ENCODE peak calls at places on chromosomes 16 and 17, in six cellular contexts. One of them, this sample, is unnamed.

GRCh38 chr17:29572691-29573557 is 4.4 kb downstream of the TP53I13 start:
- DNase-seq in lung: no peak
- DNase-seq in A549: no peak
- DNase-seq in mucosa of descending colon: no peak
- DNase-seq in sigmoid colon: peak
- DNase-seq in LNCaP clone FGC: no peak
- DNase-seq in this sample: no peak

GRCh38 chr17:67950945-67951344 is 45.3 kb downstream of the C17orf58 start:
- DNase-seq in lung: no peak
- DNase-seq in A549: no peak
- DNase-seq in mucosa of descending colon: no peak
- DNase-seq in sigmoid colon: no peak
- DNase-seq in LNCaP clone FGC: no peak
- DNase-seq in this sample: no peak

GRCh38 chr17:58325976-58326468 is 2.6 kb downstream of the TSPOAP1 start:
- DNase-seq in lung: no peak
- DNase-seq in A549: no peak
- DNase-seq in mucosa of descending colon: no peak
- DNase-seq in sigmoid colon: no peak
- DNase-seq in LNCaP clone FGC: no peak
- DNase-seq in this sample: no peak

GRCh38 chr17:74773414-74773813 is 2.7 kb downstream of the NAT9 start:
- DNase-seq in lung: no peak
- DNase-seq in A549: no peak
- DNase-seq in mucosa of descending colon: no peak
- DNase-seq in sigmoid colon: no peak
- DNase-seq in LNCaP clone FGC: no peak
- DNase-seq in this sample: no peak

GRCh38 chr17:9226130-9226793 is 205.0 kb downstream of the NTN1 start:
- DNase-seq in lung: no peak
- DNase-seq in A549: no peak
- DNase-seq in mucosa of descending colon: no peak
- DNase-seq in sigmoid colon: peak
- DNase-seq in LNCaP clone FGC: no peak
- DNase-seq in this sample: no peak

GRCh38 chr17:31787857-31788570 is 71.0 kb downstream of the COPRS start:
- DNase-seq in lung: peak
- DNase-seq in A549: no peak
- DNase-seq in mucosa of descending colon: no peak
- DNase-seq in sigmoid colon: peak
- DNase-seq in LNCaP clone FGC: no peak
- DNase-seq in this sample: peak

GRCh38 chr16:57131351-57131970 is 39.1 kb downstream of the CPNE2 start:
- DNase-seq in lung: no peak
- DNase-seq in A549: no peak
- DNase-seq in mucosa of descending colon: no peak
- DNase-seq in sigmoid colon: peak
- DNase-seq in LNCaP clone FGC: no peak
- DNase-seq in this sample: no peak

GRCh38 chr17:44203731-44204452 is 4.2 kb upstream of the ATXN7L3 start:
- DNase-seq in lung: peak
- DNase-seq in A549: peak
- DNase-seq in mucosa of descending colon: peak
- DNase-seq in sigmoid colon: no peak
- DNase-seq in LNCaP clone FGC: no peak
- DNase-seq in this sample: no peak

GRCh38 chr17:44061446-44061845 is 5.0 kb downstream of the LSM12 start:
- DNase-seq in lung: no peak
- DNase-seq in A549: no peak
- DNase-seq in mucosa of descending colon: no peak
- DNase-seq in sigmoid colon: no peak
- DNase-seq in LNCaP clone FGC: no peak
- DNase-seq in this sample: no peak

GRCh38 chr16:78647019-78647418 is 547.6 kb downstream of the WWOX start:
- DNase-seq in lung: no peak
- DNase-seq in A549: no peak
- DNase-seq in mucosa of descending colon: no peak
- DNase-seq in sigmoid colon: no peak
- DNase-seq in LNCaP clone FGC: no peak
- DNase-seq in this sample: no peak

GRCh38 chr17:59846391-59847165 is 46.2 kb downstream of the TUBD1 start:
- DNase-seq in lung: peak
- DNase-seq in A549: peak
- DNase-seq in mucosa of descending colon: peak
- DNase-seq in sigmoid colon: peak
- DNase-seq in LNCaP clone FGC: no peak
- DNase-seq in this sample: no peak

GRCh38 chr16:19542138-19542821 is 13.2 kb upstream of the VPS35L start:
- DNase-seq in lung: no peak
- DNase-seq in A549: no peak
- DNase-seq in mucosa of descending colon: peak
- DNase-seq in sigmoid colon: no peak
- DNase-seq in LNCaP clone FGC: peak
- DNase-seq in this sample: no peak

GRCh38 chr17:7295230-7296180 is 1.1 kb upstream of the YBX2 start:
- DNase-seq in lung: no peak
- DNase-seq in A549: no peak
- DNase-seq in mucosa of descending colon: peak
- DNase-seq in sigmoid colon: no peak
- DNase-seq in LNCaP clone FGC: no peak
- DNase-seq in this sample: no peak

GRCh38 chr16:6836771-6837170 is 495.9 kb upstream of the RBFOX1 start:
- DNase-seq in lung: no peak
- DNase-seq in A549: no peak
- DNase-seq in mucosa of descending colon: no peak
- DNase-seq in sigmoid colon: no peak
- DNase-seq in LNCaP clone FGC: no peak
- DNase-seq in this sample: no peak

GRCh38 chr17:38674749-38675615 is at the start of gene EPOP:
- DNase-seq in lung: peak
- DNase-seq in A549: peak
- DNase-seq in mucosa of descending colon: peak
- DNase-seq in sigmoid colon: peak
- DNase-seq in LNCaP clone FGC: peak
- DNase-seq in this sample: peak

GRCh38 chr16:49663081-49664057 is 192.5 kb downstream of the ZNF423 start:
- DNase-seq in lung: no peak
- DNase-seq in A549: no peak
- DNase-seq in mucosa of descending colon: peak
- DNase-seq in sigmoid colon: no peak
- DNase-seq in LNCaP clone FGC: no peak
- DNase-seq in this sample: no peak

GRCh38 chr17:54891176-54891821 is 9.4 kb upstream of the TOM1L1 start:
- DNase-seq in lung: no peak
- DNase-seq in A549: peak
- DNase-seq in mucosa of descending colon: peak
- DNase-seq in sigmoid colon: no peak
- DNase-seq in LNCaP clone FGC: peak
- DNase-seq in this sample: no peak
- TF ChIP-seq CTCF in lung: no peak
- TF ChIP-seq CTCF in A549: peak
- TF ChIP-seq CTCF in mucosa of descending colon: no peak
- TF ChIP-seq CTCF in sigmoid colon: no peak
- TF ChIP-seq CTCF in LNCaP clone FGC: peak
- TF ChIP-seq CTCF in this sample: peak

DNA sequence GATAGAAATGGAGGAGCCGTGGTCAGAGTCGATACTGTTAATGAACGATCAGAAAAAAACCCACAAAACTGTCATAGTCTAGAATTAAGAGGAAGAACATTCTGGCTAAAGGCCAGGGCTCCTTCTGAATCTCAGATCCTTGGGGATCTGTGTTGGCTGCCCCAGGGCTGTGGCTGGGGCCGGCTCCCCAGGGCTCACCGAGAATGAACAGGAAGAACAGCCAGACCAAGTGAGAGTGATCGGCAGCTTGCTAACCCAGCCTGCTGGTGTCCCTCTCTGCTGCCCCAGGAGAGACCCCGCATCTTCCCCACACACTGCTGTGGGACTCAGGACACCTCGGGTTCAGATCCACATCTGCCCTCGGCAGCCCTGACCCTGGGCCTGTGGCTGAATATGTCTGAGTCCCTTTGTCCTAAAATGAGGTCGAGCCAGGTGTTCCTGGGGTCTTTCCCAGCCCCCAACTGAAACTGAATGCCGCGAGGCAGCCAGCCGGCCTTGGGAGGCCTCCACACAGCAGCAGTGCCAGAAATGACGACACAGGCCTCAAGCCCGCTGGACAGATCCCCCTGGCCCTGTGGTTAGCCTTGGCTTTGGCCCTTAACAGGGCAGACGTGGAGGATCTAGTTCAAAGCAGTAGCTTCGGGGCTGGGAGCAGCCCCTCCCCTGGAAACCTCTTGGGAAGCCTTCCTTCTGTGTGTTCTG is 23.9 kb upstream of the CLEC18A start:
- DNase-seq in lung: no peak
- DNase-seq in A549: no peak
- DNase-seq in mucosa of descending colon: no peak
- DNase-seq in sigmoid colon: peak
- DNase-seq in LNCaP clone FGC: no peak
- DNase-seq in this sample: no peak
- TF ChIP-seq CTCF in lung: no peak
- TF ChIP-seq CTCF in A549: no peak
- TF ChIP-seq CTCF in mucosa of descending colon: no peak
- TF ChIP-seq CTCF in sigmoid colon: no peak
- TF ChIP-seq CTCF in LNCaP clone FGC: no peak
- TF ChIP-seq CTCF in this sample: no peak

GRCh38 chr16:11384956-11385586 is 39.8 kb downstream of the RMI2 start:
- DNase-seq in lung: no peak
- DNase-seq in A549: no peak
- DNase-seq in mucosa of descending colon: no peak
- DNase-seq in sigmoid colon: peak
- DNase-seq in LNCaP clone FGC: no peak
- DNase-seq in this sample: no peak

GRCh38 chr16:11386054-11386680 is 40.9 kb downstream of the RMI2 start:
- DNase-seq in lung: no peak
- DNase-seq in A549: no peak
- DNase-seq in mucosa of descending colon: no peak
- DNase-seq in sigmoid colon: no peak
- DNase-seq in LNCaP clone FGC: no peak
- DNase-seq in this sample: no peak

GRCh38 chr16:11384184-11384955 is 39.1 kb downstream of the RMI2 start:
- DNase-seq in lung: no peak
- DNase-seq in A549: no peak
- DNase-seq in mucosa of descending colon: no peak
- DNase-seq in sigmoid colon: peak
- DNase-seq in LNCaP clone FGC: no peak
- DNase-seq in this sample: no peak

GRCh38 chr16:11380836-11381235 is 35.6 kb downstream of the RMI2 start:
- DNase-seq in lung: no peak
- DNase-seq in A549: no peak
- DNase-seq in mucosa of descending colon: no peak
- DNase-seq in sigmoid colon: peak
- DNase-seq in LNCaP clone FGC: no peak
- DNase-seq in this sample: no peak

DNA sequence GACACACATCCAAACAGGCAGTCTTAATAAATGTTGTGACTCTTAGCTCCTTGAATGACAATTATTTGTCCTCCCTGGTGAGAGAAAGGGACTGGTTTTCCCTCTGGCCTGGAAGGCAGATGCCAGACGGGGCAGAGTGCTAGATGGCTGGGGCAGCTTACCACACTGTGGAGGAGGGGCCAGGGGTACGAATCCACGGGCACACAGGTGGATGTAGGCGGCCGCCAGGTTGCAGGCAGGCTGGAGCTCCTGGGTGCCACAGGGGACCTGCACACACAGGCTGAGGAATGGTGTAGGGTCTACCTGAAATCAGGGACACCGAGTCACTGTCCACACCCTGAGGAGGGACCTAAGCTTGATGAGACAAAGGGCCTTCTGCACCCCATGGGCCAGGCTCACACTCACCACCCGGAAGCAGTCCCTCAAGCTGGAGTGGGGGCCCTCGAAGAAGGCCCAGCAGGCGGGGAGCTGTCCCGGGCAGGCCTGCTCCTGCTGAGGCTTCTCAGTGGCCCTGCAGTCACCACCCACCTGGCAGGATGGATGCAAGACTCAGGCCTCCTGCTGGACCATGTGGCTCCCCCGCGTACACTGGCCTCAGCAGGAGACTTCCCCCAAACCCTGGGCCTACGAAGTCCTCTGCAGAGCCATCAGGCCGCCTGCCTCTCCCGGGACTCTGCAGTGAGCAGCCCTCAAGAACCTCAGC is 38.4 kb downstream of the RMI2 start:
- DNase-seq in lung: no peak
- DNase-seq in A549: no peak
- DNase-seq in mucosa of descending colon: no peak
- DNase-seq in sigmoid colon: peak
- DNase-seq in LNCaP clone FGC: no peak
- DNase-seq in this sample: no peak
- TF ChIP-seq CTCF in lung: no peak
- TF ChIP-seq CTCF in A549: no peak
- TF ChIP-seq CTCF in mucosa of descending colon: no peak
- TF ChIP-seq CTCF in sigmoid colon: no peak
- TF ChIP-seq CTCF in LNCaP clone FGC: no peak
- TF ChIP-seq CTCF in this sample: no peak

GRCh38 chr16:12455287-12455798 is 348.3 kb downstream of the CPPED1 start:
- DNase-seq in lung: peak
- DNase-seq in A549: peak
- DNase-seq in mucosa of descending colon: peak
- DNase-seq in sigmoid colon: no peak
- DNase-seq in LNCaP clone FGC: peak
- DNase-seq in this sample: no peak

GRCh38 chr16:12458051-12458450 is 345.6 kb downstream of the CPPED1 start:
- DNase-seq in lung: no peak
- DNase-seq in A549: no peak
- DNase-seq in mucosa of descending colon: no peak
- DNase-seq in sigmoid colon: no peak
- DNase-seq in LNCaP clone FGC: no peak
- DNase-seq in this sample: no peak

GRCh38 chr16:12453832-12454231 is 349.9 kb downstream of the CPPED1 start:
- DNase-seq in lung: no peak
- DNase-seq in A549: no peak
- DNase-seq in mucosa of descending colon: no peak
- DNase-seq in sigmoid colon: no peak
- DNase-seq in LNCaP clone FGC: no peak
- DNase-seq in this sample: no peak

GRCh38 chr16:12458591-12459400 is 344.9 kb downstream of the CPPED1 start:
- DNase-seq in lung: peak
- DNase-seq in A549: no peak
- DNase-seq in mucosa of descending colon: peak
- DNase-seq in sigmoid colon: no peak
- DNase-seq in LNCaP clone FGC: no peak
- DNase-seq in this sample: no peak

GRCh38 chr16:12456355-12456754 is 347.3 kb downstream of the CPPED1 start:
- DNase-seq in lung: no peak
- DNase-seq in A549: no peak
- DNase-seq in mucosa of descending colon: no peak
- DNase-seq in sigmoid colon: no peak
- DNase-seq in LNCaP clone FGC: no peak
- DNase-seq in this sample: no peak
- TF ChIP-seq CTCF in lung: no peak
- TF ChIP-seq CTCF in A549: no peak
- TF ChIP-seq CTCF in mucosa of descending colon: no peak
- TF ChIP-seq CTCF in sigmoid colon: no peak
- TF ChIP-seq CTCF in LNCaP clone FGC: no peak
- TF ChIP-seq CTCF in this sample: no peak

DNA sequence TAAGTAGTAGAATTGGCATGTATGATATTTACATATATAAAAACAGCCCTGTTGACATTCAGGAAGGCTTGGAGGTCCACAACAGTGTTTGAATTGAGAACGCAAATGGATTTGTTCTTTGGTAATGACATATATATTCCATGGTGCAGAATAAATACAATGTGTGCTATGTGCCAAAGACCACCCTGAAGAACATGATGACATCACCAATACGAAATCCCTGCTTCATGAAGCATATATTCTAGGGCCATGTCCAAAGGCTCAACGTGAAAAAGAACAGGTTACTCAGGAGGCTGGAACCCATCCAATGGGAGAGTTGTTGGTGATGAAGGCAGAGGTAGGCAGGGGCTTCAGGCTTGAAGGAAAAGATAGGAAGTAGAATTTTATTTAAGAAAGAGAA is 423.9 kb upstream of the MAF start:
- DNase-seq in lung: no peak
- DNase-seq in A549: no peak
- DNase-seq in mucosa of descending colon: no peak
- DNase-seq in sigmoid colon: no peak
- DNase-seq in LNCaP clone FGC: no peak
- DNase-seq in this sample: no peak
- TF ChIP-seq CTCF in lung: no peak
- TF ChIP-seq CTCF in A549: no peak
- TF ChIP-seq CTCF in mucosa of descending colon: no peak
- TF ChIP-seq CTCF in sigmoid colon: no peak
- TF ChIP-seq CTCF in LNCaP clone FGC: no peak
- TF ChIP-seq CTCF in this sample: no peak